ENCODE peak calls at places on chromosomes 3 and 15, in four cellular contexts. I, D, B and F are unnamed samples.

GRCh38 chr15:65195542-65196026 is 10.4 kb upstream of the CLPX start:
- DNase-seq in B (no peak), D (no peak), I (no peak), F (no peak)

GRCh38 chr3:133885241-133885711 is 10.4 kb downstream of the RAB6B start:
- DNase-seq in B (no peak), I (peak; percentile 51), D (no peak), F (no peak)

GRCh38 chr3:136675150-136675858 is 76.9 kb downstream of the STAG1 start:
- DNase-seq in I (no peak), D (no peak), B (no peak), F (no peak)

GRCh38 chr3:47010050-47010712 is 30.7 kb downstream of the NBEAL2 start:
- DNase-seq in I (peak; percentile 74), D (no peak), B (no peak), F (no peak)

GRCh38 chr15:82566690-82567089 is 26.4 kb upstream of the RPS17 start:
- DNase-seq in B (no peak), I (no peak), D (no peak), F (no peak)

GRCh38 chr15:45402955-45403892 is 24.9 kb upstream of the GATM start:
- DNase-seq in I (peak; percentile 91), D (no peak), B (peak; percentile 18), F (no peak)

GRCh38 chr15:68612979-68613740 is 34.4 kb downstream of the CORO2B start:
- DNase-seq in I (no peak), B (no peak), D (no peak), F (no peak)

GRCh38 chr3:133837487-133838295 is 32.1 kb downstream of the SRPRB start:
- DNase-seq in B (no peak), I (no peak), D (no peak), F (no peak)

GRCh38 chr3:147407495-147408179 is 1.3 kb upstream of the ZIC4 start:
- DNase-seq in B (no peak), D (no peak), I (no peak), F (no peak)

GRCh38 chr3:170835346-170835745 is 34.6 kb downstream of the RPL22L1 start:
- DNase-seq in B (no peak), D (no peak), I (no peak), F (no peak)

GRCh38 chr15:71790081-71790480 is 20.3 kb upstream of the NR2E3 start:
- DNase-seq in I (no peak), D (no peak), B (no peak), F (no peak)

GRCh38 chr3:150077581-150078247 is 107.0 kb upstream of the PFN2 start:
- DNase-seq in I (no peak), D (no peak), B (no peak), F (no peak)

GRCh38 chr3:153752405-153753027 is 368.7 kb upstream of the ARHGEF26 start:
- DNase-seq in I (no peak), D (no peak), B (no peak), F (no peak)

GRCh38 chr3:53844262-53845102 is 1.7 kb downstream of the CHDH start:
- DNase-seq in D (no peak), I (no peak), B (no peak), F (no peak)

GRCh38 chr3:21515417-21515816 is 235.6 kb downstream of the ZNF385D start:
- DNase-seq in B (no peak), I (no peak), D (no peak), F (no peak)

GRCh38 chr15:63277893-63278505 is 594 bp downstream of the APH1B start:
- DNase-seq in B (no peak), D (peak; percentile 16), I (no peak), F (peak; percentile 10)

GRCh38 chr3:125025647-125026046 is 30.1 kb downstream of the HEG1 start:
- DNase-seq in B (no peak), I (no peak), D (no peak), F (no peak)

GRCh38 chr3:53346514-53346913 is 829 bp downstream of the DCP1A start:
- DNase-seq in B (no peak), D (no peak), I (no peak), F (peak; percentile 10)

GRCh38 chr3:88132894-88133293 is 16.9 kb upstream of the C3orf38 start:
- DNase-seq in B (no peak), D (no peak), I (no peak), F (no peak)

GRCh38 chr3:88133711-88134263 is 16.0 kb upstream of the C3orf38 start:
- DNase-seq in B (no peak), I (no peak), D (no peak), F (no peak)

GRCh38 chr3:88131695-88132094 is 18.1 kb upstream of the C3orf38 start:
- DNase-seq in D (no peak), I (no peak), B (no peak), F (no peak)
- H3K4me3 ChIP-seq in D (no peak overlapping the region), I (no peak overlapping the region), B (no peak overlapping the region), F (no peak overlapping the region)

DNA sequence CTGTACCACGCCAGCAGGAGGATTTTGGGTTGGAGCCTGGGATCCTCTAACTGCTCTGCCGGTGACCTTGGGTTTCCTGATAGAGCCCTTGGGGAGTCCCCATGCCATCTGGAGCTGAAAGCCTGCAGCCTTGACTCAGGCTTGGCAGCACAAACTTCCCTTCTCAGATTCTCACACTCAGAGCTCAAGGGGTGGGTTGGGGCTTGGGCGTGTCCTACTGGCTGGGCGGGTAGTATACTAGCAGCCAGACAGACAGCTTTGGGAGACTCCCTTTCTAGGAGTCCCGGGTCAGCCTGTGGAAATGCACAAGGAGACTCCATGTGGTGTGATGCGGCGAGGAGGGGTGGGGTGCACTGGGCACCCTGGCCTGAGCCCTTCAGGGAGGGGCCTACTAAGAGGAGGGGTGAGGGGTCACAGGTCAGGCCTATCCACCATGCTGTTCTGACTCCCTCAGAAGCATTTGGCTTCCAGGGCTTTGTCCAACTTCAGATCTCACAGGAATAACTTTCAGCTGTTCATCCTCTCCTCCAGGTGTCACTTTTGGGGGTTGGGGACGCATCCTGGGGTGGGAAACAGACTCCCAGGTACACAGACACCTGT is 21.6 kb upstream of the PLXNA1 start:
- DNase-seq in D (no peak), B (peak; percentile 77), I (peak; percentile 86), F (no peak)
- H3K9me3 ChIP-seq in D (no peaks in the 10 kb centered on the region), B (no peaks in the 10 kb centered on the region), I (no peaks in the 10 kb centered on the region), F (no peaks in the 10 kb centered on the region)

DNA sequence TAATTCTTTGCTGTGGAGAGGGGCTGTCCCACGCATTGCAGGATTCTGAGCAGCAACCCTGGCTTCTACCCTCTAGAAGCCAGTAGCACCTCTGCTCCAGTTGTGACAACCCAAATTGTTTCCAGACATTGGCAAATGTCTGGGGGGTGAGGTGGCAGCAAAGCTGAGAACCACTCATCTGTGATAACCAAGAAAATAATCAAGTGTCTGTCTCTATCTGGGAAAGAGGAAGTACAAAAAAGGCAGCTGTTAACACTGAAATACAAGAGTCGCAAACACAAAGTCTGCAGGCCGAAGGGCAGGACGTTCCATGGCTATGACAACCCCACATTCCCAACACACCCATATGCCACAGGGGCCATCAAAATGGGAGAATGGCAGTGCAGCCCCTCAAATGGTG is 42.2 kb upstream of the GNB5 start:
- DNase-seq in B (no peak), D (no peak), I (no peak), F (no peak)
- H3K27ac ChIP-seq in B (no peak overlapping the region), D (no peak overlapping the region), I (peak overlapping the region; percentile 91), F (peak overlapping the region; percentile 78)

DNA sequence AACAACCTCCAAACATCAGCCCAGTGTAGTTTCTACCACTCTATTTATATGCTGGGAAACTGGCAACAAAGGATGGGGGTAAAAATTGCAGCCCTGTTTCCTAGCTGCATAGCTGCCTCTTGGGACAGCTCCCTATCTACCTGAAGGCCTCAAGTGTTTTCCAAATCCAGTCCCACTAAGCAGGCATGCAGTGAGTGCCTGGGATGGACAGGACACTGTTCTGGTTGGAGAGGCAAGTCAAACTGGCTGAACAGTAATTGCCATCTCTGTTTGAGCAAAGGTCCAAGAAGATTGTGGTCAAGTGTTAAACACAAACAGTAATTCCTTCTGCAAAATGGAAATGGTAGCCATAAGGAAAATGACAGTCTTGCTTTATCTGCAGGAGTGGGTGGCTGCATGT is 125.4 kb downstream of the FMN1 start:
- DNase-seq in I (no peak), B (no peak), D (no peak), F (no peak)
- H3K4me3 ChIP-seq in I (no peak overlapping the region), B (no peak overlapping the region), D (no peak overlapping the region), F (no peak overlapping the region)

DNA sequence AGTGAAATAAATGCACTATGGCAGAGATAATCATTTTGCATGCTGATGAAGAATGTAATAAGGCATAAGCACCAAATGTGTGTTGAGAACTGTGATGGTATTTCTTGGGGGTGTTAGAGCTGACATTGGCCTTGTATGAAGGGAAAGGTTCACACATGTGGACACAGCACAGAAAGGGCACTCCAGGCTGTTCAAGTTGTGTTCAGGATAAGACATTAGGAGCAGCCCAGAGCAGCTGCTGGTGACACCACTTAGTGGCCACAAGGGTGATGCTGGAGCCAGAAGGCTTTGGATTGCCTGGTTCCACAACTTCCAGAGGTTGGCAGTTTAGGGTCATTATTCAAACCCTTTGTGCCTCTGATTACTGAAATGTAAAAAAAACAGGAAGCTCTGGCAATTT is 155.4 kb downstream of the GOLGA6L6 start:
- DNase-seq in I (peak; percentile 58), B (no peak), D (no peak), F (no peak)
- H3K9me3 ChIP-seq in I (peaks cover 12% of the 10 kb centered on the region), B (no peaks in the 10 kb centered on the region), D (peaks cover 7% of the 10 kb centered on the region), F (peaks cover 19% of the 10 kb centered on the region)

GRCh38 chr15:92643849-92644815 is 11.4 kb downstream of the FAM174B start:
- DNase-seq in B (no peak), I (peak; percentile 43), D (no peak), F (no peak)

GRCh38 chr15:92647467-92648163 is 8.0 kb downstream of the FAM174B start:
- DNase-seq in D (no peak), I (no peak), B (no peak), F (no peak)

GRCh38 chr15:92645051-92645631 is 10.4 kb downstream of the FAM174B start:
- DNase-seq in I (no peak), B (no peak), D (no peak), F (no peak)

GRCh38 chr15:92645731-92646130 is 9.8 kb downstream of the FAM174B start:
- DNase-seq in I (no peak), D (no peak), B (no peak), F (no peak)

GRCh38 chr15:92646216-92646615 is 9.4 kb downstream of the FAM174B start:
- DNase-seq in I (no peak), D (no peak), B (no peak), F (no peak)
- H3K27ac ChIP-seq in I (no peak overlapping the region), D (no peak overlapping the region), B (no peak overlapping the region), F (no peak overlapping the region)

GRCh38 chr3:191502583-191502982 is 41.6 kb downstream of the PYDC2 start:
- DNase-seq in D (no peak), I (no peak), B (no peak), F (no peak)

GRCh38 chr3:191500892-191501291 is 39.9 kb downstream of the PYDC2 start:
- DNase-seq in I (no peak), B (no peak), D (no peak), F (no peak)

GRCh38 chr3:191499307-191500125 is 38.6 kb downstream of the PYDC2 start:
- DNase-seq in B (peak; percentile 6), D (no peak), I (no peak), F (no peak)
- H3K4me3 ChIP-seq in B (peak overlapping the region; percentile 28), D (no peak overlapping the region), I (no peak overlapping the region), F (no peak overlapping the region)